ENCODE peak calls at places on chromosomes 4 and X, in ten cellular contexts. One of them, this sample, is unnamed.

GRCh38 chr4:105712766-105713165 is 4.2 kb downstream of the GSTCD start:
- DNase-seq in glutamatergic neuron: no peak
- DNase-seq in vagina: no peak
- DNase-seq in GM13977: no peak
- DNase-seq in ovary: no peak
- DNase-seq in AG10803: no peak
- DNase-seq in progenitor cell of endocrine pancreas: no peak
- DNase-seq in lower lobe of right lung: no peak
- DNase-seq in NB4: no peak
- DNase-seq in CD4-positive, alpha-beta T cell: no peak
- DNase-seq in this sample: no peak

GRCh38 chr4:17094811-17095210 is 196.4 kb upstream of the LDB2 start:
- DNase-seq in glutamatergic neuron: no peak
- DNase-seq in vagina: no peak
- DNase-seq in GM13977: no peak
- DNase-seq in ovary: no peak
- DNase-seq in AG10803: peak
- DNase-seq in progenitor cell of endocrine pancreas: no peak
- DNase-seq in lower lobe of right lung: no peak
- DNase-seq in NB4: no peak
- DNase-seq in CD4-positive, alpha-beta T cell: no peak
- DNase-seq in this sample: no peak

GRCh38 chr4:135365065-135365464 is 1163.5 kb upstream of the PABPC4L start:
- DNase-seq in glutamatergic neuron: no peak
- DNase-seq in vagina: no peak
- DNase-seq in GM13977: no peak
- DNase-seq in ovary: no peak
- DNase-seq in AG10803: no peak
- DNase-seq in progenitor cell of endocrine pancreas: no peak
- DNase-seq in lower lobe of right lung: no peak
- DNase-seq in NB4: no peak
- DNase-seq in CD4-positive, alpha-beta T cell: no peak
- DNase-seq in this sample: no peak

GRCh38 chr4:12036450-12036849 is 607.8 kb upstream of the HS3ST1 start:
- DNase-seq in glutamatergic neuron: no peak
- DNase-seq in vagina: no peak
- DNase-seq in GM13977: no peak
- DNase-seq in ovary: no peak
- DNase-seq in AG10803: no peak
- DNase-seq in progenitor cell of endocrine pancreas: no peak
- DNase-seq in lower lobe of right lung: no peak
- DNase-seq in NB4: no peak
- DNase-seq in CD4-positive, alpha-beta T cell: no peak
- DNase-seq in this sample: no peak

GRCh38 chr4:81566076-81566663 is 94.5 kb upstream of the RASGEF1B start:
- DNase-seq in glutamatergic neuron: no peak
- DNase-seq in vagina: no peak
- DNase-seq in GM13977: no peak
- DNase-seq in ovary: no peak
- DNase-seq in AG10803: no peak
- DNase-seq in progenitor cell of endocrine pancreas: no peak
- DNase-seq in lower lobe of right lung: no peak
- DNase-seq in NB4: no peak
- DNase-seq in CD4-positive, alpha-beta T cell: no peak
- DNase-seq in this sample: no peak

GRCh38 chr4:89324671-89325070 is 17.1 kb upstream of the GPRIN3 start:
- DNase-seq in glutamatergic neuron: no peak
- DNase-seq in vagina: no peak
- DNase-seq in GM13977: peak
- DNase-seq in ovary: no peak
- DNase-seq in AG10803: peak
- DNase-seq in progenitor cell of endocrine pancreas: no peak
- DNase-seq in lower lobe of right lung: no peak
- DNase-seq in NB4: peak
- DNase-seq in CD4-positive, alpha-beta T cell: no peak
- DNase-seq in this sample: no peak

GRCh38 chrX:76064825-76065224 is 108.0 kb upstream of the PBDC1 start:
- DNase-seq in glutamatergic neuron: no peak
- DNase-seq in vagina: no peak
- DNase-seq in GM13977: no peak
- DNase-seq in ovary: no peak
- DNase-seq in AG10803: no peak
- DNase-seq in progenitor cell of endocrine pancreas: no peak
- DNase-seq in lower lobe of right lung: no peak
- DNase-seq in NB4: peak
- DNase-seq in CD4-positive, alpha-beta T cell: no peak
- DNase-seq in this sample: no peak

GRCh38 chrX:1178580-1179057 is 33.8 kb downstream of the CRLF2 start:
- DNase-seq in glutamatergic neuron: no peak
- DNase-seq in vagina: peak
- DNase-seq in GM13977: no peak
- DNase-seq in ovary: no peak
- DNase-seq in AG10803: peak
- DNase-seq in progenitor cell of endocrine pancreas: no peak
- DNase-seq in lower lobe of right lung: no peak
- DNase-seq in NB4: peak
- DNase-seq in CD4-positive, alpha-beta T cell: no peak
- DNase-seq in this sample: no peak

GRCh38 chr4:109406337-109406931 is 27.2 kb upstream of the SEC24B start:
- DNase-seq in glutamatergic neuron: no peak
- DNase-seq in vagina: no peak
- DNase-seq in GM13977: peak
- DNase-seq in ovary: no peak
- DNase-seq in AG10803: peak
- DNase-seq in progenitor cell of endocrine pancreas: no peak
- DNase-seq in lower lobe of right lung: no peak
- DNase-seq in NB4: peak
- DNase-seq in CD4-positive, alpha-beta T cell: no peak
- DNase-seq in this sample: no peak

GRCh38 chr4:22473268-22473667 is 42.6 kb downstream of the ADGRA3 start:
- DNase-seq in glutamatergic neuron: no peak
- DNase-seq in vagina: no peak
- DNase-seq in GM13977: no peak
- DNase-seq in ovary: no peak
- DNase-seq in AG10803: peak
- DNase-seq in progenitor cell of endocrine pancreas: no peak
- DNase-seq in lower lobe of right lung: no peak
- DNase-seq in NB4: peak
- DNase-seq in CD4-positive, alpha-beta T cell: no peak
- DNase-seq in this sample: no peak

DNA sequence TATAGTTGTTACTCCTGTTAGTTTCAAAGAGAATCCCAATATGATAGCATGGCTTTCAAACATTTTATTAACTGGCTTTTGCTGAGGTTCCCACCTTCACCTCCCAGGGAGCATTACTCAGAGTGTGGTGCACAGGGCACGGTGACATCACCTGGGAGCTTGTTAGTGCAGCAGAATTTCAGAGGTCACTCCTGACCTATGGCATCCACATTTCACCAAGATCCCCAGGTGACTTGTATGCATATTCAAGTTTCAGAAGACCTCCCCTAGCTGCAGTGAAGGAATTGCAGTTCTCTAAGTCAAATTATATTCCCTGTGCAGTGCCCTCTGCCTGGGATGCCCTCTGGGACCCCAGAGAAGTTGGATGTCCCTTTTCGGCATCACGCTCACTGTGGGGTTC is 29.7 kb upstream of the LNX1 start:
- DNase-seq in glutamatergic neuron: no peak
- DNase-seq in vagina: no peak
- DNase-seq in GM13977: no peak
- DNase-seq in ovary: no peak
- DNase-seq in AG10803: no peak
- DNase-seq in progenitor cell of endocrine pancreas: no peak
- DNase-seq in lower lobe of right lung: no peak
- DNase-seq in NB4: no peak
- DNase-seq in CD4-positive, alpha-beta T cell: no peak
- DNase-seq in this sample: no peak
- TF ChIP-seq CTCF in glutamatergic neuron: no peak
- TF ChIP-seq CTCF in vagina: no peak
- TF ChIP-seq CTCF in GM13977: no peak
- TF ChIP-seq CTCF in ovary: no peak
- TF ChIP-seq CTCF in AG10803: no peak
- TF ChIP-seq CTCF in progenitor cell of endocrine pancreas: peak
- TF ChIP-seq CTCF in lower lobe of right lung: no peak
- TF ChIP-seq CTCF in NB4: no peak
- TF ChIP-seq CTCF in CD4-positive, alpha-beta T cell: no peak
- TF ChIP-seq CTCF in this sample: no peak

GRCh38 chrX:7052541-7052940 is 95.0 kb upstream of the STS start:
- DNase-seq in glutamatergic neuron: no peak
- DNase-seq in vagina: no peak
- DNase-seq in GM13977: no peak
- DNase-seq in ovary: no peak
- DNase-seq in AG10803: no peak
- DNase-seq in progenitor cell of endocrine pancreas: no peak
- DNase-seq in lower lobe of right lung: no peak
- DNase-seq in NB4: no peak
- DNase-seq in CD4-positive, alpha-beta T cell: no peak
- DNase-seq in this sample: no peak

GRCh38 chrX:7045238-7045955 is 102.1 kb upstream of the STS start:
- DNase-seq in glutamatergic neuron: no peak
- DNase-seq in vagina: no peak
- DNase-seq in GM13977: no peak
- DNase-seq in ovary: no peak
- DNase-seq in AG10803: no peak
- DNase-seq in progenitor cell of endocrine pancreas: no peak
- DNase-seq in lower lobe of right lung: no peak
- DNase-seq in NB4: no peak
- DNase-seq in CD4-positive, alpha-beta T cell: no peak
- DNase-seq in this sample: no peak

GRCh38 chrX:7047951-7048350 is 99.6 kb upstream of the STS start:
- DNase-seq in glutamatergic neuron: no peak
- DNase-seq in vagina: no peak
- DNase-seq in GM13977: no peak
- DNase-seq in ovary: no peak
- DNase-seq in AG10803: no peak
- DNase-seq in progenitor cell of endocrine pancreas: no peak
- DNase-seq in lower lobe of right lung: no peak
- DNase-seq in NB4: peak
- DNase-seq in CD4-positive, alpha-beta T cell: no peak
- DNase-seq in this sample: no peak
- TF ChIP-seq CTCF in glutamatergic neuron: no peak
- TF ChIP-seq CTCF in vagina: no peak
- TF ChIP-seq CTCF in GM13977: no peak
- TF ChIP-seq CTCF in ovary: no peak
- TF ChIP-seq CTCF in AG10803: no peak
- TF ChIP-seq CTCF in progenitor cell of endocrine pancreas: peak
- TF ChIP-seq CTCF in lower lobe of right lung: no peak
- TF ChIP-seq CTCF in NB4: no peak
- TF ChIP-seq CTCF in CD4-positive, alpha-beta T cell: no peak
- TF ChIP-seq CTCF in this sample: no peak

DNA sequence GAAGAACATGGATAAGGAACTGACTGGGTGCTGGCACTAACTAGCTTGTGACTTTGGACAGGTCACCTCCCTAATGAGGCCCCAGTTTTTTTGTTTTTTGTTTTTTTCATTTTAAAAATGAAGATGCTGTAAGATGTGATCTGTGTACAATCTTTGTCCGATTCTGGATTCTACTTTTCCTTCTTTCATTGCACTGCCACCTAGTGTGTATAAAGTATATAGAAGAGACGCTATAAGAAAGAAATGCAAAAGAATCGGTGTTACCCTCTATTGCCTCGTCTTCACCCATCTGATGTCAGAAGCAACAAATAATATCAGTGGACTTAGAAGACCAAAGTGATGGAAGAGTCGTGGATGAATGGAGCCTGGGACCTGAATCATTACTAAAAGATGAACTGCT is 58.6 kb upstream of the P2RY10 start:
- DNase-seq in glutamatergic neuron: no peak
- DNase-seq in vagina: no peak
- DNase-seq in GM13977: peak
- DNase-seq in ovary: no peak
- DNase-seq in AG10803: peak
- DNase-seq in progenitor cell of endocrine pancreas: no peak
- DNase-seq in lower lobe of right lung: no peak
- DNase-seq in NB4: peak
- DNase-seq in CD4-positive, alpha-beta T cell: no peak
- DNase-seq in this sample: no peak
- TF ChIP-seq CTCF in glutamatergic neuron: no peak
- TF ChIP-seq CTCF in vagina: no peak
- TF ChIP-seq CTCF in GM13977: peak
- TF ChIP-seq CTCF in ovary: no peak
- TF ChIP-seq CTCF in AG10803: peak
- TF ChIP-seq CTCF in progenitor cell of endocrine pancreas: peak
- TF ChIP-seq CTCF in lower lobe of right lung: no peak
- TF ChIP-seq CTCF in NB4: no peak
- TF ChIP-seq CTCF in CD4-positive, alpha-beta T cell: peak
- TF ChIP-seq CTCF in this sample: no peak

GRCh38 chr4:118350961-118351360 is 1.8 kb downstream of the PRSS12 start:
- DNase-seq in glutamatergic neuron: no peak
- DNase-seq in vagina: no peak
- DNase-seq in GM13977: no peak
- DNase-seq in ovary: no peak
- DNase-seq in AG10803: no peak
- DNase-seq in progenitor cell of endocrine pancreas: no peak
- DNase-seq in lower lobe of right lung: no peak
- DNase-seq in NB4: no peak
- DNase-seq in CD4-positive, alpha-beta T cell: no peak
- DNase-seq in this sample: no peak

GRCh38 chr4:118353452-118353851 is 649 bp upstream of the PRSS12 start:
- DNase-seq in glutamatergic neuron: no peak
- DNase-seq in vagina: no peak
- DNase-seq in GM13977: no peak
- DNase-seq in ovary: no peak
- DNase-seq in AG10803: no peak
- DNase-seq in progenitor cell of endocrine pancreas: no peak
- DNase-seq in lower lobe of right lung: no peak
- DNase-seq in NB4: peak
- DNase-seq in CD4-positive, alpha-beta T cell: no peak
- DNase-seq in this sample: no peak

GRCh38 chr4:118354913-118355312 is 2.1 kb upstream of the PRSS12 start:
- DNase-seq in glutamatergic neuron: no peak
- DNase-seq in vagina: no peak
- DNase-seq in GM13977: no peak
- DNase-seq in ovary: no peak
- DNase-seq in AG10803: no peak
- DNase-seq in progenitor cell of endocrine pancreas: no peak
- DNase-seq in lower lobe of right lung: no peak
- DNase-seq in NB4: peak
- DNase-seq in CD4-positive, alpha-beta T cell: no peak
- DNase-seq in this sample: no peak

GRCh38 chr4:118351851-118352827 is 664 bp downstream of the PRSS12 start:
- DNase-seq in glutamatergic neuron: peak
- DNase-seq in vagina: no peak
- DNase-seq in GM13977: peak
- DNase-seq in ovary: peak
- DNase-seq in AG10803: no peak
- DNase-seq in progenitor cell of endocrine pancreas: peak
- DNase-seq in lower lobe of right lung: peak
- DNase-seq in NB4: peak
- DNase-seq in CD4-positive, alpha-beta T cell: no peak
- DNase-seq in this sample: no peak

DNA sequence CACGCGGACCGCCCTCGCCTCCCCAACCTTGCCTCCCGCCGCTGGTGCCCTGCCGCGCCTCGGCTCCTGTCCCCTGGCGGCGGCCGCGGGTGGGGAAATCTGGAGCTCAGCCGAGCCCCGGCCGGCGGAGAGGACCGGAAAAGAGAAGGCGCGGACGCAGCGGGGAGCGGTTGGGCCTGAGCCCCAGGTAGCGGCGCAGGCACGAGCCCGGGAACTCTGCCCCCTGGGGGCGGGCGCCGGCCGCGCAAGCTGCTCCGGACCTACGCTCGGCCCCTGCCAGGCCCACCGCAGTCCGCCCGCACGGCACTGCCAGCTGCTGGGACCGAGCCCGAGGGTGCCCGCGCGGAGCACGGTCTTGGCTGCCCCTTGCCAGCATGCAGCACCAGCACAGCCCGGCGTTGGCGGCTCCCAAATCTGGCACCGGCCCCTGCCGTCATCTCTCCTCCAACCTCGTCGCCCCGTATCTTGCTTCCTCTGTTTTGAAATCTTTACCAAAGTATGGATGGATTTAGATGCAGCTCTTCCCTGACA is at the start of gene PRSS12:
- DNase-seq in glutamatergic neuron: peak
- DNase-seq in vagina: no peak
- DNase-seq in GM13977: peak
- DNase-seq in ovary: peak
- DNase-seq in AG10803: peak
- DNase-seq in progenitor cell of endocrine pancreas: peak
- DNase-seq in lower lobe of right lung: peak
- DNase-seq in NB4: peak
- DNase-seq in CD4-positive, alpha-beta T cell: no peak
- DNase-seq in this sample: no peak
- TF ChIP-seq CTCF in glutamatergic neuron: peak
- TF ChIP-seq CTCF in vagina: no peak
- TF ChIP-seq CTCF in GM13977: peak
- TF ChIP-seq CTCF in ovary: peak
- TF ChIP-seq CTCF in AG10803: peak
- TF ChIP-seq CTCF in progenitor cell of endocrine pancreas: peak
- TF ChIP-seq CTCF in lower lobe of right lung: peak
- TF ChIP-seq CTCF in NB4: peak
- TF ChIP-seq CTCF in CD4-positive, alpha-beta T cell: peak
- TF ChIP-seq CTCF in this sample: no peak

This sample was measured in omental fat pad.